ENCODE peak calls at places on chromosomes 13 and 19, in eight cellular contexts. I is AG10803; P is right cardiac atrium; R is CD8-positive, alpha-beta T cell; J is cardiac muscle cell; X is IMR-90; Z is brain microvascular endothelial cell; O is naive thymus-derived CD4-positive, alpha-beta T cell. T is an unnamed sample.

GRCh38 chr13:110396913-110397379 is 89.9 kb downstream of the COL4A2 start:
- DNase-seq in Z (peak; percentile 100), R (no peak), I (peak; percentile 100), J (no peak), X (peak; percentile 100), O (no peak), P (peak; percentile 93), T (no peak)

GRCh38 chr13:30880151-30880551 is 25.9 kb upstream of the MEDAG start:
- DNase-seq in J (no peak), Z (peak; percentile 16), O (no peak), P (no peak), R (no peak), X (peak; percentile 66), I (peak; percentile 71), T (no peak)

GRCh38 chr13:59112375-59112774 is 1051.4 kb downstream of the DIAPH3 start:
- DNase-seq in P (no peak), Z (peak; percentile 99), X (peak; percentile 99), O (no peak), J (no peak), R (no peak), I (peak; percentile 74), T (no peak)

GRCh38 chr19:5452594-5453565 is 2.3 kb upstream of the ZNRF4 start:
- DNase-seq in R (no peak), O (no peak), Z (peak; percentile 26), X (peak; percentile 20), I (peak; percentile 8), J (no peak), P (no peak), T (no peak)

GRCh38 chr19:35554076-35554475 is 8.7 kb downstream of the TMEM147 start:
- DNase-seq in P (peak; percentile 12), O (no peak), X (no peak), I (no peak), Z (no peak), R (no peak), J (no peak), T (no peak)

GRCh38 chr13:109869312-109870237 is 83.2 kb upstream of the IRS2 start:
- DNase-seq in I (peak; percentile 66), X (peak; percentile 44), R (peak; percentile 3), Z (peak; percentile 27), J (no peak), O (no peak), P (peak; percentile 93), T (no peak)

GRCh38 chr13:52195052-52195837 is 35.8 kb upstream of the NEK3 start:
- DNase-seq in R (peak; percentile 48), P (peak; percentile 94), I (peak; percentile 77), X (peak; percentile 50), J (no peak), Z (peak; percentile 36), O (peak; percentile 37), T (peak; percentile 25)

GRCh38 chr19:3821857-3822364 is 35.7 kb upstream of the MATK start:
- DNase-seq in R (peak; percentile 84), O (peak; percentile 91), P (peak; percentile 87), X (peak; percentile 10), J (peak; percentile 51), I (peak; percentile 15), Z (peak; percentile 30), T (peak; percentile 73)

GRCh38 chr19:2064395-2064787 is 13.3 kb upstream of the MKNK2 start:
- DNase-seq in O (no peak), J (no peak), I (no peak), X (no peak), R (no peak), P (peak; percentile 69), Z (no peak), T (no peak)

GRCh38 chr19:8311461-8312260 is 3.5 kb upstream of the CD320 start:
- DNase-seq in I (no peak), P (peak; percentile 74), J (no peak), X (no peak), Z (no peak), O (no peak), R (no peak), T (no peak)

GRCh38 chr13:67230774-67231480 is 791 bp upstream of the PCDH9 start:
- DNase-seq in I (peak; percentile 52), R (no peak), O (peak; percentile 2), X (peak; percentile 64), J (peak; percentile 88), P (peak; percentile 84), Z (peak; percentile 48), T (no peak)

GRCh38 chr13:59478908-59479307 is 684.8 kb downstream of the DIAPH3 start:
- DNase-seq in I (no peak), X (no peak), Z (no peak), R (no peak), J (no peak), P (no peak), O (no peak), T (no peak)

GRCh38 chr13:44758595-44759221 is 182.6 kb upstream of the TSC22D1 start:
- DNase-seq in P (no peak), X (peak; percentile 98), J (no peak), R (no peak), I (peak; percentile 76), Z (peak; percentile 94), O (no peak), T (no peak)

GRCh38 chr19:55673889-55674288 is 1.1 kb upstream of the EPN1 start:
- DNase-seq in P (peak; percentile 46), O (no peak), I (no peak), Z (no peak), J (no peak), R (no peak), X (no peak), T (no peak)
- H3K4me3 ChIP-seq in P (no peak overlapping the region), O (no peak overlapping the region), I (peak overlapping the region; percentile 87), Z (no peak overlapping the region), J (no peak overlapping the region), R (no peak overlapping the region), X (no peak overlapping the region), T (no peak overlapping the region)

GRCh38 chr19:49004964-49005614 is 11.4 kb downstream of the RUVBL2 start:
- DNase-seq in R (no peak), I (no peak), P (no peak), X (no peak), O (no peak), Z (no peak), J (no peak), T (no peak)

GRCh38 chr19:49010453-49010852 is 6.4 kb downstream of the LHB start:
- DNase-seq in R (no peak), Z (no peak), J (no peak), P (no peak), O (no peak), X (no peak), I (no peak), T (no peak)

GRCh38 chr19:49009828-49010227 is 7.1 kb downstream of the LHB start:
- DNase-seq in I (no peak), O (no peak), Z (no peak), R (no peak), J (no peak), P (no peak), X (no peak), T (no peak)

GRCh38 chr19:49004133-49004532 is 10.4 kb downstream of the RUVBL2 start:
- DNase-seq in I (no peak), P (no peak), J (no peak), R (no peak), X (no peak), O (no peak), Z (no peak), T (no peak)

DNA sequence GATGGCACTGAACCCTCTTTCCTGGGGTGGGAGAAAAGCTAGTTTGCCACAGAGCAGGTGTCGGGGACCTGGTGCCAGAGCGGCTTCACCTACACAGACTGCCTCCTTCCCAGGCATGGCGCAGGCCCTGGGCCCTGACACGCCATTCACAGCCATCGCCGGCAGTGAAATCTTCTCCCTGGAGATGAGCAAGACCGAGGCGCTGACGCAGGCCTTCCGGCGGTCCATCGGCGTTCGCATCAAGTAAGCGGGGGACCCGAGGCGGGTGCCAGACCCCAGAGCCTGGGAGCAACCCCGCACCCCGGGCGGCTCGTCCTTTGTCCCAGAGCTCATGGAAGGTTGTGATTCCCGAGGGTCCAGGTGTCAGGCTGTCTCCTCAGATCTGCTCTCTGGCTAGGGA is 10.0 kb downstream of the LHB start:
- DNase-seq in P (no peak), I (no peak), O (no peak), X (no peak), Z (no peak), R (no peak), J (no peak), T (no peak)
- H3K4me3 ChIP-seq in P (no peak overlapping the region), I (no peak overlapping the region), O (no peak overlapping the region), X (no peak overlapping the region), Z (no peak overlapping the region), R (no peak overlapping the region), J (no peak overlapping the region), T (no peak overlapping the region)

GRCh38 chr13:23692816-23693215 is 122.6 kb downstream of the TNFRSF19 start:
- DNase-seq in R (no peak), Z (no peak), P (no peak), X (no peak), O (no peak), J (no peak), I (no peak), T (no peak)

GRCh38 chr13:23696610-23697009 is 126.4 kb downstream of the TNFRSF19 start:
- DNase-seq in Z (no peak), P (no peak), O (no peak), R (no peak), I (no peak), J (no peak), X (peak; percentile 29), T (no peak)

GRCh38 chr13:23697772-23698313 is 127.6 kb downstream of the TNFRSF19 start:
- DNase-seq in R (no peak), J (no peak), I (no peak), O (no peak), Z (no peak), X (no peak), P (no peak), T (no peak)

GRCh38 chr13:23695196-23695595 is 125.0 kb downstream of the TNFRSF19 start:
- DNase-seq in J (no peak), Z (no peak), I (no peak), O (no peak), P (no peak), X (no peak), R (no peak), T (no peak)

DNA sequence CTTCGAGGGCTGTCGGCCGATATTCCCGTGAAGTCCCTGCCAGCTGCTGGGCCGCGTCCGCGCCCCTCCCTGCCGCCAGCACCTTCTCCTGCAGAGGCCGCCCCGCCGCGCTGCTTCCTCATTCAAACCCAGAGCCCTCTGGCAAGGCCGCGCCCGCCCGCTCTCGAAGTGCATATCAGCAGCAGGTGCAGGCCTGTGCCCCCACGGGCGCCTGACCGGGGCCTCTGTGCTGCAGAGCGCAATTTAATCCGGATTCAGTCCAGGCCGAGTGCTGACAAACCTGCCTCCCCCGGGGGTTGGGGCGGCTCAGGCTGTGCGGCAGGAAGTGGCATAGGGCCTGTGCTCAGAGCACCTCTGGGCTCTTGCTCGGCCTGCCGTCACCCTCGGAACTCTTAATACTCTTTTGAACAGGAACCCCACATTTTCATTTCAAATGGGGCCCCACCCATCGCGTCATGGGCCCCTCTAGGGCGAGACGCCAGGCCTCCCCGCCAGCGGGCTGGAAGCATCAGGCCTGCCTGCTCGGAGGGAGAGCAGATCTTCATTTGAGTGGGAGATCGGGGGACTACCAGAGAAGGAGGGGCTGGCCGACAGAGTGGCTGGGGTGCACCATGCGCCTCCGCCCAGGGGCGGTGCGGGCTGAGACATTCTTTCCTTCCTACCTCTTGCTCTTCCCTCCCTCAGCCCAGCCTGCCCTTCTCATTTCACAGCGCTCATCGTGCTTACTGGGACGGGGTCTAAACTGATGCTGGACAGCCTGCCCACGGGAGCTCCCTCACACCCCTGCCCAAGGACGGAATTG is 125.7 kb downstream of the TNFRSF19 start:
- DNase-seq in R (peak; percentile 52), Z (no peak), X (no peak), O (peak; percentile 71), P (peak; percentile 81), I (no peak), J (no peak), T (peak; percentile 25)
- H3K4me3 ChIP-seq in R (peak overlapping the region; percentile 46), Z (no peak overlapping the region), X (no peak overlapping the region), O (peak overlapping the region; percentile 49), P (no peak overlapping the region), I (no peak overlapping the region), J (no peak overlapping the region), T (peak overlapping the region; percentile 45)

GRCh38 chr13:42378383-42378780 is 106.4 kb downstream of the AKAP11 start:
- DNase-seq in I (no peak), R (no peak), O (no peak), X (no peak), Z (no peak), P (no peak), J (no peak), T (no peak)
- H3K4me3 ChIP-seq in I (no peak overlapping the region), R (no peak overlapping the region), O (no peak overlapping the region), X (no peak overlapping the region), Z (no peak overlapping the region), P (no peak overlapping the region), J (no peak overlapping the region), T (no peak overlapping the region)